ENCODE peak calls at places on chromosome 4, in nine cellular contexts. I, X, Y, H, G, V, W, M and L are unnamed samples. For H3K4me1 and H3K36me3, the result is how much of the 10 kb centered on the place peaks cover.

GRCh38 chr4:19698961-19699360 is 552.7 kb upstream of the SLIT2 start:
- DNase-seq in I (no peak), X (no peak), Y (no peak), H (no peak), G (no peak), V (no peak), W (no peak), M (no peak), L (no peak)

GRCh38 chr4:92776080-92776479 is 472.3 kb downstream of the GRID2 start:
- DNase-seq in I (no peak), X (no peak), Y (no peak), H (no peak), G (no peak), V (no peak), W (no peak), M (no peak), L (no peak)

GRCh38 chr4:38782452-38783108 is at the start of gene TLR10:
- DNase-seq in I (peak), X (peak), Y (peak), H (no peak), G (peak), V (no peak), W (peak), M (no peak), L (no peak)

GRCh38 chr4:98919996-98920395 is 8.9 kb downstream of the EIF4E start:
- DNase-seq in I (no peak), X (no peak), Y (no peak), H (no peak), G (no peak), V (no peak), W (no peak), M (no peak), L (no peak)

GRCh38 chr4:3342182-3342854 is 49.5 kb downstream of the RGS12 start:
- DNase-seq in I (no peak), X (no peak), Y (no peak), H (no peak), G (peak), V (no peak), W (no peak), M (no peak), L (no peak)

GRCh38 chr4:121764702-121765367 is at the start of gene SMIM43:
- DNase-seq in I (no peak), X (no peak), Y (no peak), H (no peak), G (no peak), V (no peak), W (no peak), M (peak), L (no peak)

GRCh38 chr4:85774000-85774399 is 299.1 kb downstream of the ARHGAP24 start:
- DNase-seq in I (no peak), X (no peak), Y (no peak), H (no peak), G (no peak), V (no peak), W (no peak), M (no peak), L (no peak)

GRCh38 chr4:5152521-5152920 is 101.2 kb downstream of the STK32B start:
- DNase-seq in I (no peak), X (no peak), Y (no peak), H (no peak), G (no peak), V (no peak), W (no peak), M (no peak), L (no peak)

GRCh38 chr4:38322709-38323108 is 341.3 kb upstream of the KLF3 start:
- DNase-seq in I (no peak), X (no peak), Y (no peak), H (no peak), G (no peak), V (peak), W (no peak), M (no peak), L (no peak)

GRCh38 chr4:76836860-76837564 is 60.9 kb downstream of the SOWAHB start:
- DNase-seq in I (no peak), X (no peak), Y (no peak), H (no peak), G (peak), V (no peak), W (no peak), M (no peak), L (no peak)

GRCh38 chr4:165986956-165987698 is 114.1 kb downstream of the TLL1 start:
- DNase-seq in I (no peak), X (no peak), Y (no peak), H (no peak), G (no peak), V (no peak), W (no peak), M (no peak), L (no peak)

GRCh38 chr4:141246243-141246642 is 25.5 kb downstream of the ZNF330 start:
- DNase-seq in I (no peak), X (no peak), Y (no peak), H (no peak), G (no peak), V (no peak), W (no peak), M (no peak), L (no peak)

GRCh38 chr4:89906787-89907521 is 12.3 kb downstream of the MMRN1 start:
- DNase-seq in I (no peak), X (no peak), Y (no peak), H (no peak), G (no peak), V (no peak), W (no peak), M (no peak), L (no peak)

GRCh38 chr4:30461218-30461617 is 259.0 kb upstream of the PCDH7 start:
- DNase-seq in I (no peak), X (no peak), Y (no peak), H (no peak), G (no peak), V (no peak), W (no peak), M (no peak), L (no peak)

GRCh38 chr4:153228512-153229145 is 24.4 kb downstream of the TRIM2 start:
- DNase-seq in I (no peak), X (no peak), Y (no peak), H (no peak), G (no peak), V (no peak), W (no peak), M (no peak), L (no peak)

GRCh38 chr4:86243750-86244149 is 116.1 kb downstream of the MAPK10 start:
- DNase-seq in I (no peak), X (no peak), Y (no peak), H (no peak), G (no peak), V (no peak), W (no peak), M (no peak), L (no peak)

GRCh38 chr4:188295899-188296298 is 156.7 kb downstream of the TRIML1 start:
- DNase-seq in I (no peak), X (no peak), Y (no peak), H (no peak), G (no peak), V (no peak), W (no peak), M (no peak), L (no peak)

GRCh38 chr4:9987749-9988346 is 33.4 kb downstream of the SLC2A9 start:
- DNase-seq in I (no peak), X (no peak), Y (no peak), H (no peak), G (no peak), V (no peak), W (no peak), M (no peak), L (no peak)

GRCh38 chr4:173859091-173859713 is 329.2 kb upstream of the HAND2 start:
- DNase-seq in I (no peak), X (no peak), Y (no peak), H (no peak), G (no peak), V (no peak), W (no peak), M (no peak), L (no peak)

GRCh38 chr4:120557372-120557771 is 365.2 kb downstream of the PRDM5 start:
- DNase-seq in I (peak), X (no peak), Y (no peak), H (no peak), G (no peak), V (no peak), W (no peak), M (no peak), L (no peak)

GRCh38 chr4:88003261-88003660 is 4.2 kb upstream of the PKD2 start:
- DNase-seq in I (no peak), X (no peak), Y (no peak), H (no peak), G (no peak), V (no peak), W (no peak), M (no peak), L (no peak)

GRCh38 chr4:38313175-38313574 is 350.8 kb upstream of the KLF3 start:
- DNase-seq in I (no peak), X (peak), Y (peak), H (no peak), G (no peak), V (no peak), W (no peak), M (no peak), L (no peak)

GRCh38 chr4:186979966-186980745 is 256.5 kb upstream of the FAT1 start:
- DNase-seq in I (no peak), X (no peak), Y (no peak), H (no peak), G (no peak), V (no peak), W (no peak), M (no peak), L (no peak)

GRCh38 chr4:88028961-88029360 is 21.5 kb downstream of the PKD2 start:
- DNase-seq in I (no peak), X (no peak), Y (no peak), H (no peak), G (no peak), V (no peak), W (no peak), M (no peak), L (no peak)

GRCh38 chr4:157907224-157907623 is 265.6 kb downstream of the GASK1B start:
- DNase-seq in I (no peak), X (no peak), Y (no peak), H (no peak), G (no peak), V (no peak), W (no peak), M (no peak), L (no peak)

GRCh38 chr4:185911556-185912064 is 99.6 kb upstream of the SORBS2 start:
- DNase-seq in I (no peak), X (no peak), Y (no peak), H (no peak), G (no peak), V (no peak), W (no peak), M (no peak), L (no peak)

GRCh38 chr4:22515145-22515887 is 550 bp downstream of the ADGRA3 start:
- DNase-seq in I (no peak), X (peak), Y (peak), H (no peak), G (peak), V (peak), W (no peak), M (peak), L (peak)

GRCh38 chr4:168614316-168615057 is 117.6 kb downstream of the PALLD start:
- DNase-seq in I (no peak), X (no peak), Y (no peak), H (no peak), G (no peak), V (no peak), W (no peak), M (no peak), L (no peak)
- H3K4me1 ChIP-seq in I (half or more), X (under half), Y (under half), H (under half), G (under half), V (under half), W (under half), M (under half), L (under half)

GRCh38 chr4:24007740-24008348 is 118.0 kb upstream of the PPARGC1A start:
- DNase-seq in I (no peak), X (no peak), Y (no peak), H (no peak), G (peak), V (no peak), W (no peak), M (no peak), L (no peak)

GRCh38 chr4:24013666-24014422 is 124.0 kb upstream of the PPARGC1A start:
- DNase-seq in I (no peak), X (no peak), Y (no peak), H (no peak), G (no peak), V (no peak), W (no peak), M (no peak), L (no peak)

GRCh38 chr4:24006269-24006668 is 116.4 kb upstream of the PPARGC1A start:
- DNase-seq in I (no peak), X (no peak), Y (no peak), H (no peak), G (no peak), V (no peak), W (no peak), M (no peak), L (no peak)

GRCh38 chr4:24010994-24011393 is 121.1 kb upstream of the PPARGC1A start:
- DNase-seq in I (no peak), X (no peak), Y (no peak), H (no peak), G (no peak), V (no peak), W (no peak), M (no peak), L (no peak)

GRCh38 chr4:24010573-24010972 is 120.7 kb upstream of the PPARGC1A start:
- DNase-seq in I (no peak), X (no peak), Y (no peak), H (no peak), G (no peak), V (no peak), W (no peak), M (no peak), L (no peak)
- H3K36me3 ChIP-seq in I (under half), X (under half), Y (under half), H (under half), G (under half), V (under half), W (under half), M (under half), L (under half)

GRCh38 chr4:151324449-151325319 is 721 bp downstream of the SH3D19 start:
- DNase-seq in I (peak), X (peak), Y (peak), H (no peak), G (peak), V (peak), W (no peak), M (peak), L (no peak)

GRCh38 chr4:151325320-151326246 is at the start of gene SH3D19:
- DNase-seq in I (peak), X (peak), Y (peak), H (peak), G (peak), V (peak), W (no peak), M (peak), L (peak)

GRCh38 chr4:151322565-151322964 is 2.8 kb downstream of the SH3D19 start:
- DNase-seq in I (no peak), X (no peak), Y (no peak), H (no peak), G (no peak), V (no peak), W (no peak), M (no peak), L (no peak)

GRCh38 chr4:151321586-151321985 is 3.8 kb downstream of the SH3D19 start:
- DNase-seq in I (no peak), X (no peak), Y (no peak), H (no peak), G (no peak), V (no peak), W (no peak), M (no peak), L (no peak)

GRCh38 chr4:151324124-151324448 is 1.3 kb downstream of the SH3D19 start:
- DNase-seq in I (no peak), X (no peak), Y (no peak), H (no peak), G (no peak), V (no peak), W (no peak), M (no peak), L (no peak)
- TF ChIP-seq POLR2A in I (no peak), X (no peak), Y (no peak), H (no peak), G (no peak), V (no peak), W (no peak), M (no peak), L (no peak)

GRCh38 chr4:143356493-143356892 is 19.8 kb downstream of the GAB1 start:
- DNase-seq in I (no peak), X (no peak), Y (no peak), H (no peak), G (no peak), V (no peak), W (no peak), M (no peak), L (no peak)

GRCh38 chr4:143359794-143360193 is 23.1 kb downstream of the GAB1 start:
- DNase-seq in I (no peak), X (no peak), Y (no peak), H (no peak), G (no peak), V (no peak), W (no peak), M (no peak), L (no peak)

GRCh38 chr4:143358923-143359694 is 22.4 kb downstream of the GAB1 start:
- DNase-seq in I (no peak), X (peak), Y (peak), H (no peak), G (no peak), V (no peak), W (no peak), M (no peak), L (peak)

GRCh38 chr4:143357161-143357845 is 20.6 kb downstream of the GAB1 start:
- DNase-seq in I (no peak), X (no peak), Y (peak), H (no peak), G (no peak), V (no peak), W (no peak), M (no peak), L (no peak)

DNA sequence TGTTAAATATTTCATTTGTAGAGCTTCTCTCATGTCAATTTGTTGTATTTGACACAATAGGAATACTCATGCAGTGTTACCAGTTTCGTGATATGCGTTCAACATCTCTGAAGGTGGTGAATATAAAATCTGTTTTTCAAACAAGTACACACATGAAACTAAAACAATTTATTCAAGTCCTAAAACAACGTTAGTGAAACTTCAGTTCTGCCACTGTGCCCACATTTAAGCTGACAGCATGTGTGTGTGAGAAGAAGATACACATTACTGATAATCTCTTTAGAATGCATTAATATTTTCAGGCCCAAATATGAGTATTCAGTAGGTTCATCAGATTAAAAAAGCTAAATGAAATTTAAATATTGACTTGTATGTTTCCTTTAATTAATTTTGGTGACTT is 21.7 kb downstream of the GAB1 start:
- DNase-seq in I (no peak), X (no peak), Y (no peak), H (no peak), G (no peak), V (no peak), W (no peak), M (no peak), L (no peak)
- H3K4me1 ChIP-seq in I (under half), X (half or more), Y (half or more), H (half or more), G (under half), V (under half), W (half or more), M (half or more), L (under half)

DNA sequence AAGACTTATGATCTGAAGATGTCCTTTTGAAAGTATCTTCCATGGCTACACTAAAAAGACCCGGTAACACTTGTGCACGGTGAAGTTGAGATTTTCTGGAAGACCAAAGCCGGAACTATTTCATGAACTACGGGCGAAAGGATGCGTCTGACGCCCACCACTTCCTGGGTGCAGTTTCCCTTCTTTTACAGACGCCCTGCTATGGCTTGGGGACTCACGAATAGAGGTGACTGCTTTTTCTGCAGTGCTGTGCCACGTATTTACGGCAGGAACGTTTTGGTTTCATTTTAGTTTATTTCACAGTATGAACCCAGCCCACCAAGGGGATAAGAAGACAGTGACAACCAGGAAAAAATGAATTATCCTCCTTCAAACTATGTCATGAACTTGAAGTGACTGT is 180.4 kb downstream of the AFAP1 start:
- DNase-seq in I (no peak), X (no peak), Y (no peak), H (no peak), G (no peak), V (no peak), W (no peak), M (no peak), L (peak)
- H3K36me3 ChIP-seq in I (under half), X (under half), Y (under half), H (under half), G (under half), V (under half), W (under half), M (under half), L (under half)

DNA sequence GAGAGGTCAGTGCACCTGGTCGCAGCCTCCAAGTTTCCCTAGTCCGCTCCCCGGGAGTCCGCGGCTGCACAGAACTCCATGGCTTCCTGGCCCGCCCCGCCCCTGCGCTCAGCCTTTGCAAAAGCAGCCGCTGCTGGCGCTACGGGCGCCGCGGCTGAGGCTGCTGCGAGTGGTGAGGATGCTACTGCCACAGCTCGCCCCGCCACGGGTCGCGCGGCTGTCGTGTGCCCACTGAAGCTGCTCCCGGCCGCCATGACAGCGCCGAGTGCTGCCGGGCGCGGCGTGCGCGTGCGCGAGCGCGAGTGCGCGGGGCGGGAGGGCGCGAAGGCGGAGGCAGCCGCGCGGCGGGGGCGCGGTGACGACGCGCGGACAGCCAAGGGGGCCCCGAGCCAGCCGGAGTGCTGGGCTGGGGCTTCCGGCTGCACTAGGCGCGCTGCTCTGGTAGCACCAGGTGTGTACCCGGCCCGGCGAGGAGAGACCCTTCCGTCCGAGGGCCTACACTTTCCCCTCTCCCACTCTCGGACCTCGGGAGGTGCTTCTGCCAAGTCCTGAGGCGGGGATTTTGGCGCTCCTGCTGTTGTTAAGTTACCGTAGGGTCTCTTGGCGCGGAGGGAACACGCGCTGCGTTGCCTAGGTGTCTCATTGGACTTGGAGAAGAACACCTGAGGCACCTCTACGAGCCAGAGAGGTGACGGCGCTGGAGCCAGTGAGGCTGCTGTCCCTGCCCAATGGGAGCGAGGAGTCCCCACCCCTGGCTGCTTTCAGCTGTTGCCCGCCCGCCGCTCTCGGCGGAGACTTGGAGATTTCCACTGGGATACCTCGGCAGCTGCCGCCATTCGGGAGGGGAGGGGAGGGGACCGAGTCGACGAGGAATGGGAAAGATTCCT is 617 bp upstream of the LRBA start:
- DNase-seq in I (peak), X (peak), Y (peak), H (peak), G (peak), V (peak), W (peak), M (peak), L (peak)
- TF ChIP-seq POLR2A in I (peak), X (peak), Y (peak), H (peak), G (peak), V (peak), W (peak), M (peak), L (peak)

GRCh38 chr4:8205241-8205707 is 6.2 kb downstream of the SH3TC1 start:
- DNase-seq in I (no peak), X (no peak), Y (no peak), H (no peak), G (no peak), V (no peak), W (no peak), M (peak), L (no peak)
- H3K4me1 ChIP-seq in I (under half), X (under half), Y (under half), H (under half), G (under half), V (under half), W (under half), M (under half), L (under half)

DNA sequence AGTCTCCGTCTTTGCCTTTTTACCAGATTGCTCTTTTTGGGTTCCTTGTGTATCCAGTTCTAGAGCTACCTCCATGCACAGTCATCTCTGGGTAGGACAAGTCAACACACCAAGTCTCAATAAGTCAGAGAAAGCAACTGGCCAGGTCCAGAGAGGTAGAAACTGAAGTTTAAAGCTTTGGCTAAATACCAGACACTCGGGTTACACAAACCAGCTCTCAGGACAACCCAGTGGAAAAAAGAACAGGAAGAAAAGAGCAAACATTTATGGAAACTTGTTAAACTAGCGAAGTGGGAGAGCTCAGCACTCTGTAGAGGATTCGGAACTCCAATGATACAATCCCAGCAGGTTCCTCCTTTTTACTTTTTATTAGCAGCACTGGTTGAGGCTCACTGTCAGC is 291.0 kb upstream of the CPEB2 start:
- DNase-seq in I (no peak), X (no peak), Y (no peak), H (no peak), G (no peak), V (no peak), W (no peak), M (no peak), L (no peak)
- H3K36me3 ChIP-seq in I (under half), X (under half), Y (under half), H (under half), G (under half), V (under half), W (under half), M (under half), L (under half)